ENCODE peak calls at places on chromosomes 1 and 21, in eight cellular contexts. V is heart right ventricle, D is HFF-Myc, F is upper lobe of left lung, G is lung, C is IMR-90, A is fibroblast of pulmonary artery, N is AG04449. O is an unnamed sample.

GRCh38 chr1:54290443-54291184 is 90.6 kb downstream of the MRPL37 start:
- DNase-seq in V (no peak), D (no peak), F (no peak), G (no peak), C (peak), A (peak), N (no peak), O (peak)

GRCh38 chr1:206784471-206784903 is 12.2 kb upstream of the IL10 start:
- DNase-seq in V (no peak), D (no peak), F (no peak), G (no peak), C (no peak), A (no peak), N (no peak), O (no peak)

GRCh38 chr21:15249285-15249993 is 184.6 kb upstream of the NRIP1 start:
- DNase-seq in V (no peak), D (no peak), F (no peak), G (no peak), C (peak), A (peak), N (no peak), O (no peak)

GRCh38 chr1:48250572-48250971 is 28.1 kb downstream of the SLC5A9 start:
- DNase-seq in V (no peak), D (no peak), F (no peak), G (no peak), C (no peak), A (no peak), N (no peak), O (no peak)

GRCh38 chr1:86841120-86841519 is 72.8 kb downstream of the SELENOF start:
- DNase-seq in V (no peak), D (no peak), F (no peak), G (no peak), C (no peak), A (peak), N (no peak), O (no peak)

GRCh38 chr1:195097316-195097715 is 1510.9 kb downstream of the KCNT2 start:
- DNase-seq in V (no peak), D (no peak), F (no peak), G (no peak), C (no peak), A (no peak), N (no peak), O (no peak)

GRCh38 chr1:237887542-237887941 is 3.2 kb downstream of the ZP4 start:
- DNase-seq in V (no peak), D (no peak), F (no peak), G (no peak), C (no peak), A (no peak), N (no peak), O (no peak)

GRCh38 chr1:240294566-240294965 is 202.9 kb downstream of the FMN2 start:
- DNase-seq in V (no peak), D (no peak), F (no peak), G (no peak), C (peak), A (no peak), N (no peak), O (no peak)

GRCh38 chr1:202710070-202711025 is at the start of gene SYT2:
- DNase-seq in V (no peak), D (no peak), F (no peak), G (no peak), C (no peak), A (peak), N (no peak), O (peak)

GRCh38 chr1:153431928-153432327 is 15.6 kb downstream of the S100A7A start:
- DNase-seq in V (no peak), D (no peak), F (no peak), G (peak), C (no peak), A (no peak), N (no peak), O (no peak)

GRCh38 chr1:191368891-191369654 is 789.2 kb upstream of the RGS18 start:
- DNase-seq in V (no peak), D (no peak), F (no peak), G (no peak), C (no peak), A (no peak), N (no peak), O (no peak)

GRCh38 chr1:89607888-89608626 is 24.9 kb upstream of the LRRC8C start:
- DNase-seq in V (no peak), D (no peak), F (peak), G (no peak), C (peak), A (peak), N (no peak), O (peak)

GRCh38 chr1:182628657-182629056 is 24.5 kb upstream of the RGS16 start:
- DNase-seq in V (no peak), D (no peak), F (no peak), G (no peak), C (no peak), A (no peak), N (no peak), O (no peak)
- TF ChIP-seq CTCF in V (no peak), D (no peak), F (no peak), G (no peak), C (no peak), A (no peak), N (no peak), O (no peak)

GRCh38 chr21:29307718-29308455 is 9.2 kb downstream of the BACH1 start:
- DNase-seq in V (no peak), D (no peak), F (no peak), G (no peak), C (no peak), A (no peak), N (no peak), O (no peak)

GRCh38 chr21:29305068-29305467 is 6.3 kb downstream of the BACH1 start:
- DNase-seq in V (no peak), D (no peak), F (no peak), G (no peak), C (no peak), A (no peak), N (no peak), O (no peak)

GRCh38 chr21:29305561-29305960 is 6.8 kb downstream of the BACH1 start:
- DNase-seq in V (no peak), D (no peak), F (no peak), G (no peak), C (no peak), A (no peak), N (no peak), O (no peak)

GRCh38 chr21:29308456-29308783 is 9.7 kb downstream of the BACH1 start:
- DNase-seq in V (no peak), D (no peak), F (no peak), G (no peak), C (no peak), A (no peak), N (no peak), O (no peak)

GRCh38 chr21:29306920-29307319 is 8.2 kb downstream of the BACH1 start:
- DNase-seq in V (no peak), D (no peak), F (no peak), G (no peak), C (no peak), A (no peak), N (no peak), O (no peak)
- H3K4me3 ChIP-seq in V (no peak), D (no peak), F (no peak), G (no peak), C (no peak), A (no peak), N (no peak), O (no peak)

GRCh38 chr1:156608036-156608674 is 6.9 kb upstream of the GPATCH4 start:
- DNase-seq in V (no peak), D (peak), F (peak), G (peak), C (peak), A (peak), N (no peak), O (peak)
- TF ChIP-seq CTCF in V (peak), D (peak), F (peak), G (peak), C (peak), A (peak), N (peak), O (peak)

DNA sequence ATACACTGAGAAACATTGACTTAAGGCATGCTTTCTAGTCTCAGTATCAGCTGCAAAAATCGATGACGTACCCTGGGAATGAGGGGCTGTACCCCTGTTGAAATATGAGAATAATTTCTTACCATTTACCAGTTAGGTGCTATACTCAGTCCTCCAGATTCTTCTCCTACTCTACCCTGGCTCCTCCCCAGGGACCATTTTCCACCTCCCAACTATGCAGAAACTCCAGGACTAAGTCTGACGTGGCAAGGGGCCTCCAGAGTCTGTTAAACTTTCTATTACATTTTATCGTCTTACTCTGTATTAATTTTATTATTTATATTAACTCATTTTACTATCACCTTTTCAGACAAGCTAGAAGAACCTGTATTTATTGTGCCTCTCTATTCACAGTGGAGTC is 124.3 kb downstream of the CYYR1 start:
- DNase-seq in V (no peak), D (no peak), F (no peak), G (no peak), C (no peak), A (peak), N (no peak), O (peak)
- H3K4me3 ChIP-seq in V (no peak), D (no peak), F (no peak), G (no peak), C (no peak), A (no peak), N (no peak), O (no peak)

DNA sequence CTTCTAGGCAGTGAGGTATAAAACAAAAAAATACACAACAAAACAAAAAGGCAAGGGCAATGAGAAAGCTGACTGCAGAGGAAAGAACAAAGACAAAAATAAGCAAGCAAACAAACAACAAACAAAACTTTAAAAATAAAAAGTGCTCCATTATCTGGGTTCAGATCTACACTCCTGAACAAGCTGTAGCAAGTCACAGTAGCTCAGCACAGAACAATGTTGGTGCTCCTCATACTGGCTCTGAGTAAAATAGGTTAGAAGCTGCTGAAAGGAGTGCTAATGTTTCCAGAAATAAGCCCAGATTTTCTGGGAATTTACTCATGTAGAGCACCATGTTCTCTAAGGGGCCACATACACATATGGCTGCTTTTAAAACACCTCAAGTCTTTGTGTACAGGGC is 16.6 kb upstream of the DUSP10 start:
- DNase-seq in V (no peak), D (no peak), F (no peak), G (no peak), C (no peak), A (no peak), N (no peak), O (no peak)
- TF ChIP-seq CTCF in V (no peak), D (no peak), F (no peak), G (no peak), C (no peak), A (no peak), N (no peak), O (no peak)

GRCh38 chr1:65432918-65433317 is 12.4 kb downstream of the LEPR start:
- DNase-seq in V (no peak), D (no peak), F (no peak), G (no peak), C (no peak), A (no peak), N (no peak), O (no peak)

GRCh38 chr1:65431111-65431705 is 10.7 kb downstream of the LEPR start:
- DNase-seq in V (no peak), D (no peak), F (no peak), G (no peak), C (peak), A (peak), N (no peak), O (peak)

GRCh38 chr1:65425697-65426096 is 5.2 kb downstream of the LEPR start:
- DNase-seq in V (no peak), D (peak), F (no peak), G (no peak), C (peak), A (peak), N (no peak), O (peak)

GRCh38 chr1:65429078-65429477 is 8.6 kb downstream of the LEPR start:
- DNase-seq in V (no peak), D (no peak), F (no peak), G (no peak), C (no peak), A (no peak), N (no peak), O (no peak)

DNA sequence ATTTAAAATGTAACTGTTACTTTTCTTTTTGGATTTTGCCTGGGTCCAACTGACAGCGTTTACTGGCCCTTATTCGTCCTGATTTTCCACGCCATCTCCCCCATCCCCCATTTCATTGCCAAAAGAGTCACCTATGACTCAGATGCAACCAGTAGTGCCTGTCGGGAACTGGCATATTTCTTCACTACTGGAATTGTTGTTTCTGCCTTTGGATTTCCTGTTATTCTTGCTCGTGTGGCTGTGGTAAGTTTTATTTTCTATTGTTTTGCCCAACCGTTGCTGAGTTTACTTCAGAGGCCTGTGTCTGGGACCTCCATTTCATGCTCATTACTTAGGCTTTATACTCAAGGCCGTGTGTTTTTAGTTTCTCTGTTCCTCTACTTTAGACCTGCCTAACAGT is 9.3 kb downstream of the LEPR start:
- DNase-seq in V (no peak), D (no peak), F (no peak), G (no peak), C (peak), A (peak), N (no peak), O (peak)
- H3K4me3 ChIP-seq in V (no peak), D (no peak), F (no peak), G (no peak), C (no peak), A (peak), N (no peak), O (no peak)

DNA sequence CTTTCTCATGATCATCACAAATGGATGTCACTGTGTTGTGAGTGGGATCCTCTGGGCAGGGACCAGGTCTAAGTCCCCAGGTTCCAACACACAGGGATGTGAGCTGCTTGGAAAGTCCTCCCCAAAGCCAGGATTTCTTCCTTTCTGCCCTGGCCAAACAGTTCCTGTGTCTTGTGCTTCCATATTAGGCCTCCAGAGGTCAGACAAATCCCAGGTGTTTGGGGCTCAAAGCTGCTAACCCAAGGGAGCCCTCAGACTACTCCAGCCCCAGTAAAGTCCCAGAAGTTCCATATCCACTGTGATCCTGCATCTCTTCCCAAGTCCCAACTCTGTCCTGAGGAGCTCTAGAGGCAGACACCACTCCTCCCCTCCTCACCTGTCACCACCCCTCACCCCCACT is 27.7 kb upstream of the MAGOH start:
- DNase-seq in V (no peak), D (no peak), F (no peak), G (no peak), C (no peak), A (peak), N (no peak), O (peak)
- TF ChIP-seq CTCF in V (peak), D (peak), F (no peak), G (no peak), C (peak), A (peak), N (peak), O (no peak)

GRCh38 chr1:227437495-227438008 is 119.3 kb upstream of the CDC42BPA start:
- DNase-seq in V (no peak), D (no peak), F (no peak), G (no peak), C (peak), A (peak), N (no peak), O (peak)
- H3K4me3 ChIP-seq in V (peak), D (peak), F (peak), G (no peak), C (peak), A (peak), N (peak), O (peak)